ENCODE peak calls at places on chromosomes 1 and 21, in ten cellular contexts. One of them, this sample, is unnamed.

GRCh38 chr1:41629571-41629970 is 145.1 kb upstream of the EDN2 start:
- DNase-seq in stimulated activated CD4-positive, alpha-beta T cell treated with anti-CD3 and anti-CD28 coated beads, Interleukin-12 subunit alpha, Interleukin-12 subunit beta, amount 100 ng/mL, for 4 hours: no peak
- DNase-seq in astrocyte of the spinal cord: peak; percentile 94
- DNase-seq in activated gamma-delta T cell treated with Interleukin-2 at 50 U/mL for 16 hours: no peak
- DNase-seq in stimulated activated naive B cell treated with anti-CD40 and anti-IgM and Interleukin-4, amounts not matched to agents 10 μg/mL and 1 μg/mL and 100 μg/mL, for 72 hours: no peak
- DNase-seq in activated CD4-positive, alpha-beta T cell treated with anti-CD3 and anti-CD28 coated beads for 24 hours: no peak
- DNase-seq in NT2/D1: no peak
- DNase-seq in transverse colon: no peak
- DNase-seq in fibroblast of the conjunctiva: no peak
- DNase-seq in breast epithelium: no peak
- DNase-seq in this sample: no peak

GRCh38 chr1:226611301-226611700 is 62.7 kb downstream of the STUM start:
- DNase-seq in stimulated activated CD4-positive, alpha-beta T cell treated with anti-CD3 and anti-CD28 coated beads, Interleukin-12 subunit alpha, Interleukin-12 subunit beta, amount 100 ng/mL, for 4 hours: no peak
- DNase-seq in astrocyte of the spinal cord: no peak
- DNase-seq in activated gamma-delta T cell treated with Interleukin-2 at 50 U/mL for 16 hours: no peak
- DNase-seq in stimulated activated naive B cell treated with anti-CD40 and anti-IgM and Interleukin-4, amounts not matched to agents 10 μg/mL and 1 μg/mL and 100 μg/mL, for 72 hours: no peak
- DNase-seq in activated CD4-positive, alpha-beta T cell treated with anti-CD3 and anti-CD28 coated beads for 24 hours: no peak
- DNase-seq in NT2/D1: no peak
- DNase-seq in transverse colon: no peak
- DNase-seq in fibroblast of the conjunctiva: no peak
- DNase-seq in breast epithelium: no peak
- DNase-seq in this sample: no peak

GRCh38 chr1:51592711-51593110 is 24.2 kb upstream of the OSBPL9 start:
- DNase-seq in stimulated activated CD4-positive, alpha-beta T cell treated with anti-CD3 and anti-CD28 coated beads, Interleukin-12 subunit alpha, Interleukin-12 subunit beta, amount 100 ng/mL, for 4 hours: no peak
- DNase-seq in astrocyte of the spinal cord: no peak
- DNase-seq in activated gamma-delta T cell treated with Interleukin-2 at 50 U/mL for 16 hours: no peak
- DNase-seq in stimulated activated naive B cell treated with anti-CD40 and anti-IgM and Interleukin-4, amounts not matched to agents 10 μg/mL and 1 μg/mL and 100 μg/mL, for 72 hours: no peak
- DNase-seq in activated CD4-positive, alpha-beta T cell treated with anti-CD3 and anti-CD28 coated beads for 24 hours: no peak
- DNase-seq in NT2/D1: no peak
- DNase-seq in transverse colon: no peak
- DNase-seq in fibroblast of the conjunctiva: no peak
- DNase-seq in breast epithelium: no peak
- DNase-seq in this sample: peak; percentile 47

GRCh38 chr21:26776320-26777021 is 68.7 kb downstream of the ADAMTS1 start:
- DNase-seq in stimulated activated CD4-positive, alpha-beta T cell treated with anti-CD3 and anti-CD28 coated beads, Interleukin-12 subunit alpha, Interleukin-12 subunit beta, amount 100 ng/mL, for 4 hours: no peak
- DNase-seq in astrocyte of the spinal cord: peak; percentile 40
- DNase-seq in activated gamma-delta T cell treated with Interleukin-2 at 50 U/mL for 16 hours: no peak
- DNase-seq in stimulated activated naive B cell treated with anti-CD40 and anti-IgM and Interleukin-4, amounts not matched to agents 10 μg/mL and 1 μg/mL and 100 μg/mL, for 72 hours: no peak
- DNase-seq in activated CD4-positive, alpha-beta T cell treated with anti-CD3 and anti-CD28 coated beads for 24 hours: no peak
- DNase-seq in NT2/D1: no peak
- DNase-seq in transverse colon: no peak
- DNase-seq in fibroblast of the conjunctiva: peak; percentile 38
- DNase-seq in breast epithelium: no peak
- DNase-seq in this sample: no peak

GRCh38 chr1:238581332-238581731 is 690.6 kb upstream of the ZP4 start:
- DNase-seq in stimulated activated CD4-positive, alpha-beta T cell treated with anti-CD3 and anti-CD28 coated beads, Interleukin-12 subunit alpha, Interleukin-12 subunit beta, amount 100 ng/mL, for 4 hours: no peak
- DNase-seq in astrocyte of the spinal cord: no peak
- DNase-seq in activated gamma-delta T cell treated with Interleukin-2 at 50 U/mL for 16 hours: no peak
- DNase-seq in stimulated activated naive B cell treated with anti-CD40 and anti-IgM and Interleukin-4, amounts not matched to agents 10 μg/mL and 1 μg/mL and 100 μg/mL, for 72 hours: no peak
- DNase-seq in activated CD4-positive, alpha-beta T cell treated with anti-CD3 and anti-CD28 coated beads for 24 hours: no peak
- DNase-seq in NT2/D1: no peak
- DNase-seq in transverse colon: no peak
- DNase-seq in fibroblast of the conjunctiva: no peak
- DNase-seq in breast epithelium: no peak
- DNase-seq in this sample: no peak

GRCh38 chr1:19799233-19799876 is 361 bp downstream of the TMCO4 start:
- DNase-seq in stimulated activated CD4-positive, alpha-beta T cell treated with anti-CD3 and anti-CD28 coated beads, Interleukin-12 subunit alpha, Interleukin-12 subunit beta, amount 100 ng/mL, for 4 hours: peak; percentile 54
- DNase-seq in astrocyte of the spinal cord: peak; percentile 28
- DNase-seq in activated gamma-delta T cell treated with Interleukin-2 at 50 U/mL for 16 hours: peak; percentile 52
- DNase-seq in stimulated activated naive B cell treated with anti-CD40 and anti-IgM and Interleukin-4, amounts not matched to agents 10 μg/mL and 1 μg/mL and 100 μg/mL, for 72 hours: peak; percentile 48
- DNase-seq in activated CD4-positive, alpha-beta T cell treated with anti-CD3 and anti-CD28 coated beads for 24 hours: peak; percentile 43
- DNase-seq in NT2/D1: no peak
- DNase-seq in transverse colon: peak; percentile 90
- DNase-seq in fibroblast of the conjunctiva: no peak
- DNase-seq in breast epithelium: peak; percentile 67
- DNase-seq in this sample: no peak

GRCh38 chr1:90400121-90400520 is 317.0 kb downstream of the BARHL2 start:
- DNase-seq in stimulated activated CD4-positive, alpha-beta T cell treated with anti-CD3 and anti-CD28 coated beads, Interleukin-12 subunit alpha, Interleukin-12 subunit beta, amount 100 ng/mL, for 4 hours: no peak
- DNase-seq in astrocyte of the spinal cord: peak; percentile 14
- DNase-seq in activated gamma-delta T cell treated with Interleukin-2 at 50 U/mL for 16 hours: no peak
- DNase-seq in stimulated activated naive B cell treated with anti-CD40 and anti-IgM and Interleukin-4, amounts not matched to agents 10 μg/mL and 1 μg/mL and 100 μg/mL, for 72 hours: no peak
- DNase-seq in activated CD4-positive, alpha-beta T cell treated with anti-CD3 and anti-CD28 coated beads for 24 hours: no peak
- DNase-seq in NT2/D1: no peak
- DNase-seq in transverse colon: no peak
- DNase-seq in fibroblast of the conjunctiva: peak; percentile 69
- DNase-seq in breast epithelium: no peak
- DNase-seq in this sample: no peak

GRCh38 chr1:54380285-54380882 is 25.8 kb downstream of the SSBP3 start:
- DNase-seq in stimulated activated CD4-positive, alpha-beta T cell treated with anti-CD3 and anti-CD28 coated beads, Interleukin-12 subunit alpha, Interleukin-12 subunit beta, amount 100 ng/mL, for 4 hours: no peak
- DNase-seq in astrocyte of the spinal cord: no peak
- DNase-seq in activated gamma-delta T cell treated with Interleukin-2 at 50 U/mL for 16 hours: peak; percentile 49
- DNase-seq in stimulated activated naive B cell treated with anti-CD40 and anti-IgM and Interleukin-4, amounts not matched to agents 10 μg/mL and 1 μg/mL and 100 μg/mL, for 72 hours: no peak
- DNase-seq in activated CD4-positive, alpha-beta T cell treated with anti-CD3 and anti-CD28 coated beads for 24 hours: no peak
- DNase-seq in NT2/D1: no peak
- DNase-seq in transverse colon: no peak
- DNase-seq in fibroblast of the conjunctiva: no peak
- DNase-seq in breast epithelium: no peak
- DNase-seq in this sample: no peak

GRCh38 chr1:214551052-214551435 is 358 bp downstream of the PTPN14 start:
- DNase-seq in stimulated activated CD4-positive, alpha-beta T cell treated with anti-CD3 and anti-CD28 coated beads, Interleukin-12 subunit alpha, Interleukin-12 subunit beta, amount 100 ng/mL, for 4 hours: no peak
- DNase-seq in astrocyte of the spinal cord: no peak
- DNase-seq in activated gamma-delta T cell treated with Interleukin-2 at 50 U/mL for 16 hours: no peak
- DNase-seq in stimulated activated naive B cell treated with anti-CD40 and anti-IgM and Interleukin-4, amounts not matched to agents 10 μg/mL and 1 μg/mL and 100 μg/mL, for 72 hours: no peak
- DNase-seq in activated CD4-positive, alpha-beta T cell treated with anti-CD3 and anti-CD28 coated beads for 24 hours: peak; percentile 3
- DNase-seq in NT2/D1: no peak
- DNase-seq in transverse colon: peak; percentile 41
- DNase-seq in fibroblast of the conjunctiva: no peak
- DNase-seq in breast epithelium: peak; percentile 66
- DNase-seq in this sample: peak; percentile 72

GRCh38 chr21:35232545-35233176 is 183.6 kb upstream of the RUNX1 start:
- DNase-seq in stimulated activated CD4-positive, alpha-beta T cell treated with anti-CD3 and anti-CD28 coated beads, Interleukin-12 subunit alpha, Interleukin-12 subunit beta, amount 100 ng/mL, for 4 hours: no peak
- DNase-seq in astrocyte of the spinal cord: peak; percentile 89
- DNase-seq in activated gamma-delta T cell treated with Interleukin-2 at 50 U/mL for 16 hours: no peak
- DNase-seq in stimulated activated naive B cell treated with anti-CD40 and anti-IgM and Interleukin-4, amounts not matched to agents 10 μg/mL and 1 μg/mL and 100 μg/mL, for 72 hours: no peak
- DNase-seq in activated CD4-positive, alpha-beta T cell treated with anti-CD3 and anti-CD28 coated beads for 24 hours: no peak
- DNase-seq in NT2/D1: peak; percentile 22
- DNase-seq in transverse colon: no peak
- DNase-seq in fibroblast of the conjunctiva: peak; percentile 55
- DNase-seq in breast epithelium: no peak
- DNase-seq in this sample: no peak

GRCh38 chr1:84944767-84945486 is 51.9 kb upstream of the LPAR3 start:
- DNase-seq in stimulated activated CD4-positive, alpha-beta T cell treated with anti-CD3 and anti-CD28 coated beads, Interleukin-12 subunit alpha, Interleukin-12 subunit beta, amount 100 ng/mL, for 4 hours: peak; percentile 29
- DNase-seq in astrocyte of the spinal cord: peak; percentile 96
- DNase-seq in activated gamma-delta T cell treated with Interleukin-2 at 50 U/mL for 16 hours: peak; percentile 71
- DNase-seq in stimulated activated naive B cell treated with anti-CD40 and anti-IgM and Interleukin-4, amounts not matched to agents 10 μg/mL and 1 μg/mL and 100 μg/mL, for 72 hours: peak; percentile 61
- DNase-seq in activated CD4-positive, alpha-beta T cell treated with anti-CD3 and anti-CD28 coated beads for 24 hours: peak; percentile 16
- DNase-seq in NT2/D1: peak; percentile 97
- DNase-seq in transverse colon: peak; percentile 67
- DNase-seq in fibroblast of the conjunctiva: peak; percentile 94
- DNase-seq in breast epithelium: no peak
- DNase-seq in this sample: peak; percentile 92

GRCh38 chr1:197917813-197918646 is 858 bp downstream of the LHX9 start:
- DNase-seq in stimulated activated CD4-positive, alpha-beta T cell treated with anti-CD3 and anti-CD28 coated beads, Interleukin-12 subunit alpha, Interleukin-12 subunit beta, amount 100 ng/mL, for 4 hours: no peak
- DNase-seq in astrocyte of the spinal cord: no peak
- DNase-seq in activated gamma-delta T cell treated with Interleukin-2 at 50 U/mL for 16 hours: no peak
- DNase-seq in stimulated activated naive B cell treated with anti-CD40 and anti-IgM and Interleukin-4, amounts not matched to agents 10 μg/mL and 1 μg/mL and 100 μg/mL, for 72 hours: no peak
- DNase-seq in activated CD4-positive, alpha-beta T cell treated with anti-CD3 and anti-CD28 coated beads for 24 hours: no peak
- DNase-seq in NT2/D1: no peak
- DNase-seq in transverse colon: no peak
- DNase-seq in fibroblast of the conjunctiva: no peak
- DNase-seq in breast epithelium: no peak
- DNase-seq in this sample: peak; percentile 61

GRCh38 chr21:41503331-41503730 is 4.6 kb downstream of the TMPRSS2 start:
- DNase-seq in stimulated activated CD4-positive, alpha-beta T cell treated with anti-CD3 and anti-CD28 coated beads, Interleukin-12 subunit alpha, Interleukin-12 subunit beta, amount 100 ng/mL, for 4 hours: no peak
- DNase-seq in astrocyte of the spinal cord: no peak
- DNase-seq in activated gamma-delta T cell treated with Interleukin-2 at 50 U/mL for 16 hours: no peak
- DNase-seq in stimulated activated naive B cell treated with anti-CD40 and anti-IgM and Interleukin-4, amounts not matched to agents 10 μg/mL and 1 μg/mL and 100 μg/mL, for 72 hours: no peak
- DNase-seq in activated CD4-positive, alpha-beta T cell treated with anti-CD3 and anti-CD28 coated beads for 24 hours: no peak
- DNase-seq in NT2/D1: no peak
- DNase-seq in transverse colon: no peak
- DNase-seq in fibroblast of the conjunctiva: no peak
- DNase-seq in breast epithelium: no peak
- DNase-seq in this sample: no peak

GRCh38 chr1:107529511-107530149 is 388.8 kb downstream of the NTNG1 start:
- DNase-seq in stimulated activated CD4-positive, alpha-beta T cell treated with anti-CD3 and anti-CD28 coated beads, Interleukin-12 subunit alpha, Interleukin-12 subunit beta, amount 100 ng/mL, for 4 hours: no peak
- DNase-seq in astrocyte of the spinal cord: peak; percentile 63
- DNase-seq in activated gamma-delta T cell treated with Interleukin-2 at 50 U/mL for 16 hours: no peak
- DNase-seq in stimulated activated naive B cell treated with anti-CD40 and anti-IgM and Interleukin-4, amounts not matched to agents 10 μg/mL and 1 μg/mL and 100 μg/mL, for 72 hours: peak; percentile 16
- DNase-seq in activated CD4-positive, alpha-beta T cell treated with anti-CD3 and anti-CD28 coated beads for 24 hours: no peak
- DNase-seq in NT2/D1: peak; percentile 55
- DNase-seq in transverse colon: peak; percentile 19
- DNase-seq in fibroblast of the conjunctiva: peak; percentile 45
- DNase-seq in breast epithelium: no peak
- DNase-seq in this sample: peak; percentile 95

GRCh38 chr1:226672217-226672838 is 66.8 kb downstream of the ITPKB start:
- DNase-seq in stimulated activated CD4-positive, alpha-beta T cell treated with anti-CD3 and anti-CD28 coated beads, Interleukin-12 subunit alpha, Interleukin-12 subunit beta, amount 100 ng/mL, for 4 hours: no peak
- DNase-seq in astrocyte of the spinal cord: no peak
- DNase-seq in activated gamma-delta T cell treated with Interleukin-2 at 50 U/mL for 16 hours: no peak
- DNase-seq in stimulated activated naive B cell treated with anti-CD40 and anti-IgM and Interleukin-4, amounts not matched to agents 10 μg/mL and 1 μg/mL and 100 μg/mL, for 72 hours: no peak
- DNase-seq in activated CD4-positive, alpha-beta T cell treated with anti-CD3 and anti-CD28 coated beads for 24 hours: no peak
- DNase-seq in NT2/D1: no peak
- DNase-seq in transverse colon: no peak
- DNase-seq in fibroblast of the conjunctiva: no peak
- DNase-seq in breast epithelium: no peak
- DNase-seq in this sample: no peak

GRCh38 chr1:245380790-245381535 is 226.2 kb downstream of the KIF26B start:
- DNase-seq in stimulated activated CD4-positive, alpha-beta T cell treated with anti-CD3 and anti-CD28 coated beads, Interleukin-12 subunit alpha, Interleukin-12 subunit beta, amount 100 ng/mL, for 4 hours: no peak
- DNase-seq in astrocyte of the spinal cord: peak; percentile 14
- DNase-seq in activated gamma-delta T cell treated with Interleukin-2 at 50 U/mL for 16 hours: no peak
- DNase-seq in stimulated activated naive B cell treated with anti-CD40 and anti-IgM and Interleukin-4, amounts not matched to agents 10 μg/mL and 1 μg/mL and 100 μg/mL, for 72 hours: no peak
- DNase-seq in activated CD4-positive, alpha-beta T cell treated with anti-CD3 and anti-CD28 coated beads for 24 hours: no peak
- DNase-seq in NT2/D1: no peak
- DNase-seq in transverse colon: no peak
- DNase-seq in fibroblast of the conjunctiva: no peak
- DNase-seq in breast epithelium: no peak
- DNase-seq in this sample: no peak

GRCh38 chr21:41605178-41605933 is 97.4 kb upstream of the TMPRSS2 start:
- DNase-seq in stimulated activated CD4-positive, alpha-beta T cell treated with anti-CD3 and anti-CD28 coated beads, Interleukin-12 subunit alpha, Interleukin-12 subunit beta, amount 100 ng/mL, for 4 hours: no peak
- DNase-seq in astrocyte of the spinal cord: no peak
- DNase-seq in activated gamma-delta T cell treated with Interleukin-2 at 50 U/mL for 16 hours: no peak
- DNase-seq in stimulated activated naive B cell treated with anti-CD40 and anti-IgM and Interleukin-4, amounts not matched to agents 10 μg/mL and 1 μg/mL and 100 μg/mL, for 72 hours: no peak
- DNase-seq in activated CD4-positive, alpha-beta T cell treated with anti-CD3 and anti-CD28 coated beads for 24 hours: no peak
- DNase-seq in NT2/D1: no peak
- DNase-seq in transverse colon: no peak
- DNase-seq in fibroblast of the conjunctiva: no peak
- DNase-seq in breast epithelium: peak; percentile 50
- DNase-seq in this sample: no peak

GRCh38 chr1:80973101-80973500 is 827.6 kb upstream of the ADGRL2 start:
- DNase-seq in stimulated activated CD4-positive, alpha-beta T cell treated with anti-CD3 and anti-CD28 coated beads, Interleukin-12 subunit alpha, Interleukin-12 subunit beta, amount 100 ng/mL, for 4 hours: no peak
- DNase-seq in astrocyte of the spinal cord: no peak
- DNase-seq in activated gamma-delta T cell treated with Interleukin-2 at 50 U/mL for 16 hours: no peak
- DNase-seq in stimulated activated naive B cell treated with anti-CD40 and anti-IgM and Interleukin-4, amounts not matched to agents 10 μg/mL and 1 μg/mL and 100 μg/mL, for 72 hours: no peak
- DNase-seq in activated CD4-positive, alpha-beta T cell treated with anti-CD3 and anti-CD28 coated beads for 24 hours: no peak
- DNase-seq in NT2/D1: no peak
- DNase-seq in transverse colon: no peak
- DNase-seq in fibroblast of the conjunctiva: no peak
- DNase-seq in breast epithelium: no peak
- DNase-seq in this sample: no peak